ENCODE peak calls at places on chromosomes 2 and 18, in seven cellular contexts. One of them, this sample, is unnamed.

GRCh38 chr2:65452150-65452895 is 19.9 kb upstream of the SPRED2 start:
- DNase-seq in left colon: no peak
- DNase-seq in T-helper 22 cell: no peak
- DNase-seq in A549: no peak
- DNase-seq in H9: no peak
- DNase-seq in astrocyte of the spinal cord: no peak
- DNase-seq in RPMI8226: no peak
- DNase-seq in this sample: no peak

GRCh38 chr2:235937092-235937491 is 231.1 kb downstream of the GBX2 start:
- DNase-seq in left colon: no peak
- DNase-seq in T-helper 22 cell: no peak
- DNase-seq in A549: no peak
- DNase-seq in H9: peak
- DNase-seq in astrocyte of the spinal cord: no peak
- DNase-seq in RPMI8226: no peak
- DNase-seq in this sample: no peak

GRCh38 chr18:22752014-22752413 is 181.1 kb upstream of the RBBP8 start:
- DNase-seq in left colon: no peak
- DNase-seq in T-helper 22 cell: no peak
- DNase-seq in A549: no peak
- DNase-seq in H9: no peak
- DNase-seq in astrocyte of the spinal cord: no peak
- DNase-seq in RPMI8226: no peak
- DNase-seq in this sample: no peak

GRCh38 chr2:191748050-191748449 is 70.1 kb downstream of the NABP1 start:
- DNase-seq in left colon: no peak
- DNase-seq in T-helper 22 cell: no peak
- DNase-seq in A549: no peak
- DNase-seq in H9: no peak
- DNase-seq in astrocyte of the spinal cord: peak
- DNase-seq in RPMI8226: no peak
- DNase-seq in this sample: no peak

GRCh38 chr2:112161431-112162145 is 23.4 kb downstream of the FBLN7 start:
- DNase-seq in left colon: no peak
- DNase-seq in T-helper 22 cell: no peak
- DNase-seq in A549: no peak
- DNase-seq in H9: no peak
- DNase-seq in astrocyte of the spinal cord: no peak
- DNase-seq in RPMI8226: no peak
- DNase-seq in this sample: no peak

GRCh38 chr2:23320058-23320457 is 64.9 kb upstream of the KLHL29 start:
- DNase-seq in left colon: no peak
- DNase-seq in T-helper 22 cell: no peak
- DNase-seq in A549: no peak
- DNase-seq in H9: no peak
- DNase-seq in astrocyte of the spinal cord: no peak
- DNase-seq in RPMI8226: no peak
- DNase-seq in this sample: no peak

GRCh38 chr18:57715671-57716070 is 87.4 kb downstream of the ATP8B1 start:
- DNase-seq in left colon: no peak
- DNase-seq in T-helper 22 cell: no peak
- DNase-seq in A549: no peak
- DNase-seq in H9: no peak
- DNase-seq in astrocyte of the spinal cord: no peak
- DNase-seq in RPMI8226: no peak
- DNase-seq in this sample: no peak

GRCh38 chr2:9547272-9547991 is 8.2 kb downstream of the ADAM17 start:
- DNase-seq in left colon: no peak
- DNase-seq in T-helper 22 cell: no peak
- DNase-seq in A549: no peak
- DNase-seq in H9: no peak
- DNase-seq in astrocyte of the spinal cord: peak
- DNase-seq in RPMI8226: no peak
- DNase-seq in this sample: no peak

GRCh38 chr2:177015526-177015925 is 197.1 kb upstream of the HNRNPA3 start:
- DNase-seq in left colon: no peak
- DNase-seq in T-helper 22 cell: no peak
- DNase-seq in A549: no peak
- DNase-seq in H9: no peak
- DNase-seq in astrocyte of the spinal cord: no peak
- DNase-seq in RPMI8226: no peak
- DNase-seq in this sample: no peak

GRCh38 chr2:3104261-3104660 is 273.4 kb downstream of the EIPR1 start:
- DNase-seq in left colon: no peak
- DNase-seq in T-helper 22 cell: no peak
- DNase-seq in A549: no peak
- DNase-seq in H9: no peak
- DNase-seq in astrocyte of the spinal cord: no peak
- DNase-seq in RPMI8226: no peak
- DNase-seq in this sample: no peak

GRCh38 chr2:215841175-215841816 is 172.1 kb downstream of the MREG start:
- DNase-seq in left colon: peak
- DNase-seq in T-helper 22 cell: no peak
- DNase-seq in A549: no peak
- DNase-seq in H9: no peak
- DNase-seq in astrocyte of the spinal cord: no peak
- DNase-seq in RPMI8226: peak
- DNase-seq in this sample: no peak

GRCh38 chr2:241941691-241942301 is 72.3 kb downstream of the RTP5 start:
- DNase-seq in left colon: peak
- DNase-seq in T-helper 22 cell: no peak
- DNase-seq in A549: no peak
- DNase-seq in H9: no peak
- DNase-seq in astrocyte of the spinal cord: no peak
- DNase-seq in RPMI8226: no peak
- DNase-seq in this sample: no peak

GRCh38 chr18:42614619-42615293 is 500.7 kb downstream of the RIT2 start:
- DNase-seq in left colon: no peak
- DNase-seq in T-helper 22 cell: no peak
- DNase-seq in A549: no peak
- DNase-seq in H9: no peak
- DNase-seq in astrocyte of the spinal cord: no peak
- DNase-seq in RPMI8226: no peak
- DNase-seq in this sample: no peak

GRCh38 chr2:218517434-218518206 is 50.5 kb downstream of the USP37 start:
- DNase-seq in left colon: no peak
- DNase-seq in T-helper 22 cell: no peak
- DNase-seq in A549: no peak
- DNase-seq in H9: no peak
- DNase-seq in astrocyte of the spinal cord: no peak
- DNase-seq in RPMI8226: no peak
- DNase-seq in this sample: no peak

GRCh38 chr2:96533292-96534073 is 3.1 kb upstream of the ARID5A start:
- DNase-seq in left colon: peak
- DNase-seq in T-helper 22 cell: no peak
- DNase-seq in A549: no peak
- DNase-seq in H9: no peak
- DNase-seq in astrocyte of the spinal cord: peak
- DNase-seq in RPMI8226: no peak
- DNase-seq in this sample: no peak

GRCh38 chr2:55033076-55033742 is 17.0 kb downstream of the RTN4 start:
- DNase-seq in left colon: no peak
- DNase-seq in T-helper 22 cell: no peak
- DNase-seq in A549: no peak
- DNase-seq in H9: no peak
- DNase-seq in astrocyte of the spinal cord: no peak
- DNase-seq in RPMI8226: peak
- DNase-seq in this sample: no peak

GRCh38 chr2:44769349-44770005 is 172.0 kb upstream of the SIX3 start:
- DNase-seq in left colon: no peak
- DNase-seq in T-helper 22 cell: no peak
- DNase-seq in A549: no peak
- DNase-seq in H9: no peak
- DNase-seq in astrocyte of the spinal cord: no peak
- DNase-seq in RPMI8226: no peak
- DNase-seq in this sample: no peak

GRCh38 chr2:17162721-17163120 is 355.5 kb downstream of the RAD51AP2 start:
- DNase-seq in left colon: no peak
- DNase-seq in T-helper 22 cell: no peak
- DNase-seq in A549: no peak
- DNase-seq in H9: no peak
- DNase-seq in astrocyte of the spinal cord: peak
- DNase-seq in RPMI8226: peak
- DNase-seq in this sample: no peak

GRCh38 chr18:55513199-55513598 is 74.8 kb downstream of the TCF4 start:
- DNase-seq in left colon: no peak
- DNase-seq in T-helper 22 cell: no peak
- DNase-seq in A549: no peak
- DNase-seq in H9: no peak
- DNase-seq in astrocyte of the spinal cord: no peak
- DNase-seq in RPMI8226: no peak
- DNase-seq in this sample: no peak

GRCh38 chr2:167005096-167005495 is 116.8 kb downstream of the XIRP2 start:
- DNase-seq in left colon: no peak
- DNase-seq in T-helper 22 cell: no peak
- DNase-seq in A549: no peak
- DNase-seq in H9: no peak
- DNase-seq in astrocyte of the spinal cord: peak
- DNase-seq in RPMI8226: no peak
- DNase-seq in this sample: no peak

GRCh38 chr18:22452226-22452668 is 34.5 kb upstream of the CTAGE1 start:
- DNase-seq in left colon: no peak
- DNase-seq in T-helper 22 cell: no peak
- DNase-seq in A549: no peak
- DNase-seq in H9: no peak
- DNase-seq in astrocyte of the spinal cord: no peak
- DNase-seq in RPMI8226: no peak
- DNase-seq in this sample: no peak

GRCh38 chr2:207395535-207396251 is 134.1 kb upstream of the CREB1 start:
- DNase-seq in left colon: no peak
- DNase-seq in T-helper 22 cell: no peak
- DNase-seq in A549: peak
- DNase-seq in H9: no peak
- DNase-seq in astrocyte of the spinal cord: no peak
- DNase-seq in RPMI8226: no peak
- DNase-seq in this sample: no peak

GRCh38 chr2:101520246-101520645 is 45.3 kb upstream of the RFX8 start:
- DNase-seq in left colon: no peak
- DNase-seq in T-helper 22 cell: no peak
- DNase-seq in A549: no peak
- DNase-seq in H9: no peak
- DNase-seq in astrocyte of the spinal cord: peak
- DNase-seq in RPMI8226: no peak
- DNase-seq in this sample: no peak

GRCh38 chr18:32930695-32931301 is 158.0 kb upstream of the KLHL14 start:
- DNase-seq in left colon: no peak
- DNase-seq in T-helper 22 cell: no peak
- DNase-seq in A549: peak
- DNase-seq in H9: no peak
- DNase-seq in astrocyte of the spinal cord: peak
- DNase-seq in RPMI8226: peak
- DNase-seq in this sample: no peak

GRCh38 chr2:68789603-68790002 is 55.0 kb downstream of the ARHGAP25 start:
- DNase-seq in left colon: peak
- DNase-seq in T-helper 22 cell: no peak
- DNase-seq in A549: no peak
- DNase-seq in H9: no peak
- DNase-seq in astrocyte of the spinal cord: no peak
- DNase-seq in RPMI8226: no peak
- DNase-seq in this sample: no peak

GRCh38 chr2:156752042-156752441 is 315.9 kb downstream of the GPD2 start:
- DNase-seq in left colon: no peak
- DNase-seq in T-helper 22 cell: no peak
- DNase-seq in A549: no peak
- DNase-seq in H9: no peak
- DNase-seq in astrocyte of the spinal cord: no peak
- DNase-seq in RPMI8226: no peak
- DNase-seq in this sample: no peak

GRCh38 chr2:30511122-30512083 is 64.4 kb downstream of the LCLAT1 start:
- DNase-seq in left colon: no peak
- DNase-seq in T-helper 22 cell: no peak
- DNase-seq in A549: peak
- DNase-seq in H9: no peak
- DNase-seq in astrocyte of the spinal cord: peak
- DNase-seq in RPMI8226: no peak
- DNase-seq in this sample: no peak

GRCh38 chr18:7757175-7757574 is 190.1 kb downstream of the PTPRM start:
- DNase-seq in left colon: no peak
- DNase-seq in T-helper 22 cell: no peak
- DNase-seq in A549: no peak
- DNase-seq in H9: no peak
- DNase-seq in astrocyte of the spinal cord: no peak
- DNase-seq in RPMI8226: no peak
- DNase-seq in this sample: no peak

GRCh38 chr2:50752228-50752627 is 279.7 kb downstream of the NRXN1 start:
- DNase-seq in left colon: no peak
- DNase-seq in T-helper 22 cell: no peak
- DNase-seq in A549: no peak
- DNase-seq in H9: no peak
- DNase-seq in astrocyte of the spinal cord: peak
- DNase-seq in RPMI8226: no peak
- DNase-seq in this sample: no peak

GRCh38 chr2:12286347-12286746 is 430.4 kb upstream of the TRIB2 start:
- DNase-seq in left colon: no peak
- DNase-seq in T-helper 22 cell: no peak
- DNase-seq in A549: no peak
- DNase-seq in H9: no peak
- DNase-seq in astrocyte of the spinal cord: no peak
- DNase-seq in RPMI8226: no peak
- DNase-seq in this sample: no peak

GRCh38 chr18:28804512-28805214 is 627.7 kb upstream of the CDH2 start:
- DNase-seq in left colon: no peak
- DNase-seq in T-helper 22 cell: no peak
- DNase-seq in A549: no peak
- DNase-seq in H9: no peak
- DNase-seq in astrocyte of the spinal cord: no peak
- DNase-seq in RPMI8226: no peak
- DNase-seq in this sample: no peak

GRCh38 chr2:36337354-36337753 is 18.2 kb upstream of the CRIM1 start:
- DNase-seq in left colon: no peak
- DNase-seq in T-helper 22 cell: no peak
- DNase-seq in A549: no peak
- DNase-seq in H9: no peak
- DNase-seq in astrocyte of the spinal cord: no peak
- DNase-seq in RPMI8226: no peak
- DNase-seq in this sample: no peak

GRCh38 chr2:29014811-29015414 is 33.8 kb downstream of the TOGARAM2 start:
- DNase-seq in left colon: peak
- DNase-seq in T-helper 22 cell: peak
- DNase-seq in A549: no peak
- DNase-seq in H9: no peak
- DNase-seq in astrocyte of the spinal cord: peak
- DNase-seq in RPMI8226: no peak
- DNase-seq in this sample: peak

GRCh38 chr18:9290171-9290570 is 44.4 kb upstream of the TWSG1 start:
- DNase-seq in left colon: no peak
- DNase-seq in T-helper 22 cell: no peak
- DNase-seq in A549: no peak
- DNase-seq in H9: no peak
- DNase-seq in astrocyte of the spinal cord: no peak
- DNase-seq in RPMI8226: no peak
- DNase-seq in this sample: no peak

GRCh38 chr2:1588994-1589611 is 155.2 kb downstream of the PXDN start:
- DNase-seq in left colon: no peak
- DNase-seq in T-helper 22 cell: no peak
- DNase-seq in A549: no peak
- DNase-seq in H9: peak
- DNase-seq in astrocyte of the spinal cord: no peak
- DNase-seq in RPMI8226: peak
- DNase-seq in this sample: no peak

GRCh38 chr18:36640005-36640952 is 188.5 kb downstream of the TPGS2 start:
- DNase-seq in left colon: no peak
- DNase-seq in T-helper 22 cell: no peak
- DNase-seq in A549: no peak
- DNase-seq in H9: no peak
- DNase-seq in astrocyte of the spinal cord: no peak
- DNase-seq in RPMI8226: no peak
- DNase-seq in this sample: no peak

GRCh38 chr2:236527198-236527640 is 42.4 kb upstream of the ACKR3 start:
- DNase-seq in left colon: no peak
- DNase-seq in T-helper 22 cell: no peak
- DNase-seq in A549: no peak
- DNase-seq in H9: no peak
- DNase-seq in astrocyte of the spinal cord: no peak
- DNase-seq in RPMI8226: no peak
- DNase-seq in this sample: no peak

GRCh38 chr2:207184348-207184747 is 18.6 kb upstream of the KLF7 start:
- DNase-seq in left colon: no peak
- DNase-seq in T-helper 22 cell: no peak
- DNase-seq in A549: no peak
- DNase-seq in H9: no peak
- DNase-seq in astrocyte of the spinal cord: peak
- DNase-seq in RPMI8226: no peak
- DNase-seq in this sample: no peak

This sample was measured in effector memory CD4-positive, alpha-beta T cell.